ENCODE peak calls at places on chromosomes 2 and 18, in eight cellular contexts. L, B, Q, H, N, S, G and T are unnamed samples.

GRCh38 chr2:219722276-219722883 is 95.0 kb downstream of the SLC4A3 start:
- DNase-seq in H (no peak), B (no peak), Q (no peak), S (no peak), G (no peak), L (peak), N (no peak), T (no peak)

GRCh38 chr2:102116675-102117471 is 25.7 kb upstream of the IL1R1 start:
- DNase-seq in L (peak), Q (peak), S (no peak), G (no peak), H (no peak), N (no peak), B (no peak), T (no peak)

GRCh38 chr2:109139844-109140396 is 10.9 kb downstream of the SH3RF3 start:
- DNase-seq in N (no peak), G (no peak), L (peak), B (no peak), H (no peak), S (no peak), Q (no peak), T (no peak)

GRCh38 chr2:6914829-6915228 is 2.4 kb upstream of the RNF144A start:
- DNase-seq in B (no peak), N (peak), G (no peak), L (peak), S (no peak), H (no peak), Q (no peak), T (no peak)

GRCh38 chr2:188524519-188525113 is 232.9 kb downstream of the GULP1 start:
- DNase-seq in H (peak), G (no peak), L (peak), B (peak), S (peak), N (peak), Q (no peak), T (peak)

GRCh38 chr18:49561127-49561376 is 805 bp upstream of the LIPG start:
- DNase-seq in L (peak), G (no peak), Q (no peak), B (no peak), S (no peak), N (no peak), H (no peak), T (no peak)

GRCh38 chr2:42569116-42569711 is 782 bp downstream of the MTA3 start:
- DNase-seq in N (peak), L (peak), Q (no peak), G (no peak), S (peak), B (peak), H (peak), T (no peak)

GRCh38 chr2:217707116-217707742 is 295.6 kb downstream of the TNS1 start:
- DNase-seq in L (peak), H (no peak), S (peak), Q (no peak), B (no peak), G (no peak), N (no peak), T (no peak)

GRCh38 chr2:112712903-112713584 is 7.8 kb upstream of the NT5DC4 start:
- DNase-seq in Q (no peak), S (no peak), L (peak), N (no peak), B (no peak), G (peak), H (no peak), T (no peak)

GRCh38 chr2:152099655-152100050 is 809 bp upstream of the CACNB4 start:
- DNase-seq in H (no peak), S (no peak), L (no peak), B (no peak), N (no peak), G (no peak), Q (no peak), T (no peak)
- H3K4me3 ChIP-seq in H (no peak), S (no peak), L (no peak), B (no peak), N (peak), G (peak), Q (peak), T (peak)

DNA sequence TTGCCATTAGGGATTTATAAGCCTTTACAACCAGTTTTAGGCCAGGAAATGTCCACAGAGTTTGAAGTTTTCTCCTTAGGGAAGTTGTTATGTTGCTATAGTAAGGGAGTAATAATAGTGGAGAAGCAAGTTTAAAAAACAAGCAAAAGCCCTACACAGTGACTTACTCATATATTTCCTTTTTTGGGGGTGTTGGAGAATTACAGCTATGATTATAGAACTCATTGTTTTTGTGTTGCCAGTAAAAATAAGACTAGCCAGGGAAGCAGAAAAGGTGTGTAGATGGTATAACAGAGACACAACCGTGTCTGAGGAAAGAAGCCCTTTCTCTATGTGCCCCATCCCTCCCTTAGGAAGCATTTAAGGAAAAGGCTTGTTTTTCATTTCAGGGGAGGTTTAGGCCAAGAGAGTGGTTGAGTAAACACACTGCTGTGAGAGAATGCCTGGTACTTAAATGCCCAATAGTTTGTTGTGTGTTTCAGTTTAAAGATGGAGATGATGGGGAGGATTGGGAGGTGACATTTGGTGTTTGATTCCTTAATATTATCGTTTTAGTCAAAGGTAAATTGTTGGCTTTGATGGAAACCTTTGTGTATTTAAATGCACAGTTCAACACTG is 2.4 kb downstream of the VAPA start:
- DNase-seq in N (no peak), B (no peak), H (no peak), L (no peak), G (no peak), S (no peak), Q (no peak), T (peak)
- H3K4me3 ChIP-seq in N (peak), B (peak), H (peak), L (peak), G (peak), S (no peak), Q (peak), T (no peak)

GRCh38 chr2:86366651-86367500 is 29.4 kb upstream of the REEP1 start:
- DNase-seq in L (no peak), G (no peak), S (no peak), B (no peak), Q (no peak), N (no peak), H (no peak), T (no peak)

GRCh38 chr2:86371482-86372002 is 34.1 kb upstream of the REEP1 start:
- DNase-seq in H (no peak), S (no peak), L (no peak), B (no peak), N (no peak), Q (no peak), G (no peak), T (no peak)

GRCh38 chr2:86370579-86370978 is 33.2 kb upstream of the REEP1 start:
- DNase-seq in G (no peak), L (no peak), S (no peak), N (no peak), Q (no peak), H (no peak), B (no peak), T (no peak)

GRCh38 chr2:86367501-86367778 is 30.0 kb upstream of the REEP1 start:
- DNase-seq in G (no peak), L (no peak), H (no peak), N (no peak), B (no peak), Q (no peak), S (no peak), T (no peak)

DNA sequence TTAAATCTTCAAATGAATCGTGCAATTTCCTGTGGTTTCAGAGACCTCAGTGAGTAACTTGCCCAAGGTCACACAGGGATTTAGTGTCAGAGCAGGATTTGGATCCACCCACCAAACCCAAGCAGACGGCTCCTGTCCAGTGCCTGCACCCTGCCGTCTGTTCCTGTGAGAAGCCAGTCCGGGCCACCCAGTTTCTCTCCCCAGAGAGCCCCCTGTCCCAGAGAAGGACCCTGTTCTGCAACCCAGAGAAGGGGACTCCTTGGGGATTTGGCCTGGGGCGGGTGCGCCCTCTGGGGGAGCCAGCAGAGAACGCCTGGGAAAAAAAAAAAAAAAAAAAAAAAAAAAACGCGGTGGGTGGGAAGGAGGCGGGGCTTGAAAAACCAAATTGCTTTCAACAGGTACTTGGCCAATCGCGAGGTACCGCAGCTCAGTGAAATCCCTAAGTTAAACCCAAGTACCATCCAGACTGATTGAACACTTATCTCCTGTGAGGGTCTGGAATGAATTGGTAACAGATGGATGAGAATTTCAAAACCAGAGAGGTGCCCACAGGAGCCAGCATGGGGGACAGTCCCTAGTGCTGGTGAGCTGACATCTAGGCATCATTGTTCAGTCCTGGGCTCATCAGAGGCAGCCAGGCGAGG is 30.9 kb upstream of the REEP1 start:
- DNase-seq in S (peak), B (peak), L (peak), Q (no peak), N (peak), G (no peak), H (peak), T (peak)
- H3K4me3 ChIP-seq in S (no peak), B (no peak), L (no peak), Q (no peak), N (peak), G (no peak), H (no peak), T (no peak)

GRCh38 chr2:26764906-26765305 is 822 bp downstream of the SLC35F6 start:
- DNase-seq in B (no peak), S (no peak), H (no peak), L (no peak), G (no peak), Q (no peak), N (no peak), T (peak)

GRCh38 chr2:26767894-26768487 is 3.9 kb downstream of the SLC35F6 start:
- DNase-seq in G (no peak), Q (no peak), H (no peak), S (no peak), B (no peak), L (no peak), N (no peak), T (no peak)

GRCh38 chr2:26767129-26767528 is 3.0 kb downstream of the SLC35F6 start:
- DNase-seq in H (no peak), Q (no peak), N (no peak), G (no peak), S (no peak), B (no peak), L (no peak), T (peak)

GRCh38 chr2:26764078-26764887 is at the start of gene SLC35F6:
- DNase-seq in L (peak), Q (no peak), G (peak), N (peak), H (peak), S (peak), B (peak), T (peak)

GRCh38 chr2:26765475-26766200 is 1.6 kb downstream of the SLC35F6 start:
- DNase-seq in L (no peak), N (no peak), H (no peak), B (no peak), Q (no peak), S (no peak), G (no peak), T (no peak)
- H3K4me3 ChIP-seq in L (peak), N (no peak), H (peak), B (no peak), Q (peak), S (no peak), G (peak), T (no peak)

GRCh38 chr2:169089182-169089581 is 19.8 kb downstream of the DHRS9 start:
- DNase-seq in B (no peak), Q (no peak), G (no peak), N (no peak), L (no peak), S (no peak), H (no peak), T (no peak)
- H3K4me3 ChIP-seq in B (no peak), Q (no peak), G (no peak), N (no peak), L (no peak), S (no peak), H (no peak), T (no peak)